ENCODE peak calls at places on chromosome 3, in four cellular contexts. F, X, W and N are unnamed samples.

GRCh38 chr3:164612751-164613150 is 465.5 kb downstream of the SI start:
- DNase-seq in F (no peak), X (no peak), W (no peak), N (no peak)

GRCh38 chr3:187130346-187131066 is 8.8 kb downstream of the RPL39L start:
- DNase-seq in F (peak), X (no peak), W (no peak), N (peak)

GRCh38 chr3:170007031-170007663 is 30.6 kb upstream of the GPR160 start:
- DNase-seq in F (no peak), X (no peak), W (no peak), N (peak)

GRCh38 chr3:192445768-192446644 is 281.3 kb downstream of the FGF12 start:
- DNase-seq in F (no peak), X (no peak), W (no peak), N (no peak)

GRCh38 chr3:126961191-126961790 is 21.6 kb upstream of the PLXNA1 start:
- DNase-seq in F (no peak), X (peak), W (peak), N (no peak)

GRCh38 chr3:183587337-183587736 is 31.8 kb upstream of the KLHL6 start:
- DNase-seq in F (no peak), X (no peak), W (no peak), N (no peak)

GRCh38 chr3:114336122-114336697 is 42.4 kb downstream of the TIGIT start:
- DNase-seq in F (no peak), X (no peak), W (no peak), N (no peak)

GRCh38 chr3:80696280-80696679 is 928.5 kb upstream of the ROBO1 start:
- DNase-seq in F (peak), X (no peak), W (no peak), N (no peak)

GRCh38 chr3:57961828-57962447 is 46.3 kb upstream of the FLNB start:
- DNase-seq in F (no peak), X (no peak), W (no peak), N (no peak)

GRCh38 chr3:169034401-169034800 is 629.1 kb downstream of the MECOM start:
- DNase-seq in F (no peak), X (no peak), W (no peak), N (no peak)

GRCh38 chr3:40108643-40109042 is 200.9 kb upstream of the EIF1B start:
- DNase-seq in F (no peak), X (no peak), W (no peak), N (no peak)

GRCh38 chr3:190697502-190697830 is 165.0 kb downstream of the GMNC start:
- DNase-seq in F (no peak), X (no peak), W (no peak), N (no peak)
- TF ChIP-seq CTCF in F (no peak), X (no peak), W (no peak), N (no peak)

DNA sequence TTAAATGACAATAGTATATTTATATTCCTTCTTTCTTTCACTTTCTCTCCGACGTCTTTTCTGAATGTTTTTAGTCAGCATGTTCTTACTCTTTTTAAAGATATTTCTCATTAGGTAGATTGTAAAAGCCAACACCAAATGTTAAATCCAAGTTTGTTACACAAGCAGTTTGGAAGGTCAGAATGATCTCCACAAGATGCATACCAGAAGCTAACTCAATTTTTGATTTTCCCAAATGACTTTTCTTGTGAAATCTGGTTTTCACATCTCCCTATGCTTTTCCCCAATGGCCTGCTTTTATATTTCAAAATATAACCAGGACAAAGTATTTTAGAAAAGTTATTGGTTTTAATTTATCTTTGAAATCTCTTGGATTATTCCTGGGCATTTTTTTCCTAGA is 49.7 kb upstream of the TPRG1 start:
- DNase-seq in F (no peak), X (no peak), W (no peak), N (no peak)
- H3K4me3 ChIP-seq in F (no peak), X (no peak), W (no peak), N (no peak)

GRCh38 chr3:109803274-109803673 is 465.9 kb upstream of the DPPA4 start:
- DNase-seq in F (no peak), X (no peak), W (no peak), N (no peak)
- TF ChIP-seq CTCF in F (peak), X (no peak), W (no peak), N (peak)

GRCh38 chr3:48215019-48215418 is 8.3 kb upstream of the CAMP start:
- DNase-seq in F (no peak), X (no peak), W (no peak), N (no peak)
- H3K4me3 ChIP-seq in F (no peak), X (no peak), W (no peak), N (no peak)

GRCh38 chr3:171113716-171114115 is 87.2 kb upstream of the SLC2A2 start:
- DNase-seq in F (no peak), X (no peak), W (no peak), N (no peak)
- TF ChIP-seq CTCF in F (no peak), X (no peak), W (no peak), N (peak)